ENCODE peak calls at places on chromosomes 1 and 21, in five cellular contexts. D is activated naive CD4-positive, alpha-beta T cell treated with anti-CD3 and anti-CD28 coated beads, Interleukin-2, amount 50 U/mL, for 72 hours; U is gastroesophageal sphincter; X is pancreas; J is activated CD8-positive, alpha-beta memory T cell treated with anti-CD3 and anti-CD28 coated beads, Interleukin-2, amount 10 ng/mL, durations not matched to agents 7 days and 5 days. T is an unnamed sample.

GRCh38 chr21:35400233-35400939 is 351.3 kb upstream of the RUNX1 start:
- ATAC-seq in D (peak; percentile 86), U (no peak), X (peak; percentile 98), J (peak; percentile 80), T (peak; percentile 83)

GRCh38 chr1:40185951-40186864 is 25.0 kb downstream of the RLF start:
- ATAC-seq in D (peak; percentile 94), U (no peak), X (no peak), J (peak; percentile 97), T (peak; percentile 99)

GRCh38 chr1:22831729-22832413 is 121.2 kb downstream of the EPHB2 start:
- ATAC-seq in D (peak; percentile 48), U (no peak), X (peak; percentile 66), J (peak; percentile 55), T (no peak)

GRCh38 chr1:113128116-113128515 is 55.1 kb downstream of the LRIG2 start:
- ATAC-seq in D (peak; percentile 63), U (no peak), X (no peak), J (no peak), T (no peak)

GRCh38 chr1:8598783-8599182 is 218.7 kb downstream of the RERE start:
- ATAC-seq in D (no peak), U (no peak), X (peak; percentile 54), J (no peak), T (no peak)

GRCh38 chr1:35085421-35085820 is 6.2 kb downstream of the ZMYM1 start:
- ATAC-seq in D (no peak), U (no peak), X (no peak), J (no peak), T (no peak)

GRCh38 chr1:12276225-12276624 is 46.4 kb downstream of the VPS13D start:
- ATAC-seq in D (no peak), U (peak; percentile 61), X (peak; percentile 64), J (no peak), T (no peak)

GRCh38 chr1:44646711-44647110 is 27.6 kb downstream of the TMEM53 start:
- ATAC-seq in D (no peak), U (no peak), X (no peak), J (no peak), T (no peak)

GRCh38 chr21:44853601-44854390 is 19.7 kb downstream of the PTTG1IP start:
- ATAC-seq in D (no peak), U (no peak), X (no peak), J (no peak), T (no peak)

GRCh38 chr1:93846929-93847810 is 31.8 kb downstream of the DNTTIP2 start:
- ATAC-seq in D (peak; percentile 72), U (peak; percentile 86), X (peak; percentile 80), J (peak; percentile 77), T (peak; percentile 88)

GRCh38 chr1:86965012-86965826 is 50.8 kb downstream of the HS2ST1 start:
- ATAC-seq in D (no peak), U (no peak), X (peak; percentile 60), J (no peak), T (no peak)

GRCh38 chr1:201740609-201741231 is 88.2 kb upstream of the IPO9 start:
- ATAC-seq in D (no peak), U (peak; percentile 22), X (peak; percentile 46), J (no peak), T (peak; percentile 61)

GRCh38 chr1:232282541-232282940 is 347.4 kb downstream of the SIPA1L2 start:
- ATAC-seq in D (no peak), U (no peak), X (no peak), J (no peak), T (no peak)

GRCh38 chr1:226633541-226634155 is 85.1 kb downstream of the STUM start:
- ATAC-seq in D (peak; percentile 27), U (peak; percentile 18), X (peak; percentile 6), J (no peak), T (peak; percentile 46)

GRCh38 chr1:181057079-181057478 is 23.3 kb downstream of the MR1 start:
- ATAC-seq in D (no peak), U (no peak), X (no peak), J (peak; percentile 16), T (no peak)

GRCh38 chr1:183645453-183646024 is 7.6 kb downstream of the APOBEC4 start:
- ATAC-seq in D (no peak), U (no peak), X (no peak), J (no peak), T (no peak)

GRCh38 chr21:36909423-36909822 is 57.0 kb downstream of the HLCS start:
- ATAC-seq in D (peak; percentile 61), U (no peak), X (no peak), J (no peak), T (no peak)

GRCh38 chr1:194544012-194544411 is 1357.6 kb upstream of the B3GALT2 start:
- ATAC-seq in D (no peak), U (no peak), X (no peak), J (no peak), T (no peak)

GRCh38 chr1:25893072-25893604 is 13.1 kb downstream of the STMN1 start:
- ATAC-seq in D (no peak), U (no peak), X (no peak), J (no peak), T (no peak)

GRCh38 chr21:44496196-44496899 is 41.0 kb downstream of the LRRC3 start:
- ATAC-seq in D (no peak), U (no peak), X (no peak), J (no peak), T (no peak)

GRCh38 chr1:165409957-165410356 is 35.0 kb downstream of the RXRG start:
- ATAC-seq in D (no peak), U (no peak), X (no peak), J (no peak), T (no peak)

GRCh38 chr21:42040411-42041180 is 30.4 kb upstream of the ZBTB21 start:
- ATAC-seq in D (no peak), U (peak; percentile 46), X (peak; percentile 11), J (no peak), T (no peak)

GRCh38 chr1:185864889-185865288 is 130.7 kb downstream of the HMCN1 start:
- ATAC-seq in D (no peak), U (no peak), X (no peak), J (no peak), T (no peak)

GRCh38 chr1:179141592-179142244 is 59.8 kb downstream of the TOR3A start:
- ATAC-seq in D (peak; percentile 93), U (no peak), X (peak; percentile 41), J (no peak), T (no peak)

GRCh38 chr21:28632718-28633408 is 359.8 kb downstream of the LTN1 start:
- ATAC-seq in D (no peak), U (no peak), X (no peak), J (no peak), T (no peak)

GRCh38 chr1:224732367-224733006 is 116.4 kb downstream of the CNIH3 start:
- ATAC-seq in D (no peak), U (no peak), X (peak; percentile 60), J (no peak), T (no peak)

GRCh38 chr1:41174170-41174569 is 67.9 kb downstream of the SCMH1 start:
- ATAC-seq in D (peak; percentile 88), U (no peak), X (peak; percentile 83), J (no peak), T (no peak)

GRCh38 chr1:160225345-160225744 is 20.2 kb downstream of the PEA15 start:
- ATAC-seq in D (no peak), U (no peak), X (no peak), J (no peak), T (no peak)

GRCh38 chr21:29095203-29095602 is 21.8 kb upstream of the CCT8 start:
- ATAC-seq in D (no peak), U (no peak), X (no peak), J (no peak), T (no peak)

GRCh38 chr21:39014751-39015150 is 168.5 kb downstream of the PSMG1 start:
- ATAC-seq in D (no peak), U (no peak), X (peak; percentile 52), J (no peak), T (no peak)

GRCh38 chr1:41622859-41623732 is 138.6 kb upstream of the EDN2 start:
- ATAC-seq in D (no peak), U (no peak), X (no peak), J (no peak), T (peak; percentile 90)

GRCh38 chr1:30147188-30147587 is 576.2 kb downstream of the MATN1 start:
- ATAC-seq in D (no peak), U (no peak), X (no peak), J (no peak), T (no peak)

GRCh38 chr1:205456868-205457724 is 1.3 kb upstream of the BLACAT1 start:
- ATAC-seq in D (peak; percentile 46), U (no peak), X (peak; percentile 43), J (no peak), T (no peak)

GRCh38 chr1:12406218-12407021 is 176.6 kb downstream of the VPS13D start:
- ATAC-seq in D (no peak), U (peak; percentile 78), X (peak; percentile 9), J (no peak), T (no peak)